ENCODE peak calls at places on chromosomes 13 and 19, in nine cellular contexts. One of them, this sample, is unnamed.

GRCh38 chr13:34369925-34370324 is 552.0 kb downstream of the RFC3 start:
- DNase-seq in thyroid gland: no peak
- DNase-seq in AG10803: peak
- DNase-seq in AG04450: no peak
- DNase-seq in HFFc6: peak
- DNase-seq in CD4-positive, alpha-beta T cell: no peak
- DNase-seq in uterus: no peak
- DNase-seq in lung: no peak
- DNase-seq in PC-3: peak
- DNase-seq in this sample: no peak

GRCh38 chr19:51250786-51251452 is at the start of gene SIGLECL1:
- DNase-seq in PC-3: no peak
- DNase-seq in CD4-positive, alpha-beta T cell: no peak
- DNase-seq in uterus: no peak
- DNase-seq in thyroid gland: no peak
- DNase-seq in AG10803: no peak
- DNase-seq in lung: no peak
- DNase-seq in AG04450: no peak
- DNase-seq in HFFc6: no peak
- DNase-seq in this sample: no peak

GRCh38 chr19:1070576-1070930 is 3.6 kb downstream of the ARHGAP45 start:
- DNase-seq in thyroid gland: no peak
- DNase-seq in CD4-positive, alpha-beta T cell: no peak
- DNase-seq in PC-3: no peak
- DNase-seq in lung: no peak
- DNase-seq in HFFc6: no peak
- DNase-seq in AG10803: no peak
- DNase-seq in uterus: no peak
- DNase-seq in AG04450: no peak
- DNase-seq in this sample: no peak

GRCh38 chr13:60165391-60166099 is 1.8 kb upstream of the DIAPH3 start:
- DNase-seq in PC-3: no peak
- DNase-seq in AG10803: peak
- DNase-seq in lung: no peak
- DNase-seq in HFFc6: no peak
- DNase-seq in AG04450: peak
- DNase-seq in thyroid gland: no peak
- DNase-seq in CD4-positive, alpha-beta T cell: no peak
- DNase-seq in uterus: no peak
- DNase-seq in this sample: no peak

GRCh38 chr13:45207319-45207718 is 6.5 kb upstream of the KCTD4 start:
- DNase-seq in thyroid gland: no peak
- DNase-seq in PC-3: no peak
- DNase-seq in uterus: no peak
- DNase-seq in CD4-positive, alpha-beta T cell: no peak
- DNase-seq in lung: no peak
- DNase-seq in AG10803: no peak
- DNase-seq in HFFc6: no peak
- DNase-seq in AG04450: no peak
- DNase-seq in this sample: no peak

GRCh38 chr13:45781553-45782326 is 69.8 kb downstream of the SIAH3 start:
- DNase-seq in thyroid gland: peak
- DNase-seq in AG10803: no peak
- DNase-seq in CD4-positive, alpha-beta T cell: no peak
- DNase-seq in AG04450: no peak
- DNase-seq in uterus: peak
- DNase-seq in PC-3: peak
- DNase-seq in lung: no peak
- DNase-seq in HFFc6: no peak
- DNase-seq in this sample: no peak

GRCh38 chr19:3383121-3383722 is 16.8 kb downstream of the NFIC start:
- DNase-seq in AG10803: no peak
- DNase-seq in uterus: peak
- DNase-seq in thyroid gland: no peak
- DNase-seq in HFFc6: no peak
- DNase-seq in lung: no peak
- DNase-seq in AG04450: no peak
- DNase-seq in CD4-positive, alpha-beta T cell: no peak
- DNase-seq in PC-3: no peak
- DNase-seq in this sample: no peak

GRCh38 chr13:101917833-101918755 is 465.6 kb downstream of the ITGBL1 start:
- DNase-seq in AG04450: no peak
- DNase-seq in AG10803: no peak
- DNase-seq in uterus: no peak
- DNase-seq in thyroid gland: peak
- DNase-seq in lung: no peak
- DNase-seq in PC-3: no peak
- DNase-seq in HFFc6: no peak
- DNase-seq in CD4-positive, alpha-beta T cell: no peak
- DNase-seq in this sample: no peak

DNA sequence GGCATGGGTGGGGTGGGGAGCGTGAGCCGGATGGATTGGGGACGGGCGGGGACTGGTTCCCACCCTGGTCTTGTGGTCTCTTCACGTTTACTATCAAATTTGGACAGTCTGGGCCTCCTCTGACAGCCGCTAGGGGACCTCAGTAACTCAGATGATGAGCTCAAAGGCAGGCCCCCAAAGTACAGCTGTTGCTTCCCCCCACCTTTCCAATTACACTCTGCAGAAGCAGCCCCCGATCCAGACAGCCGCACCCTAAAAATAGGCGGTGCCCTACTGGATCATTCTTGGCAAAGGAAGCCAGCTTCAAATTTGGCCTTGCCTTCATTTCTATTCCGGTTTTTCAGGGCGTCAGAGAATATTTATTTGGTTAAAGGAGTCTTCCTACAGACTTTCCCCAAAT is 1.9 kb upstream of the FOXO1 start:
- DNase-seq in lung: peak
- DNase-seq in uterus: peak
- DNase-seq in CD4-positive, alpha-beta T cell: peak
- DNase-seq in HFFc6: no peak
- DNase-seq in AG04450: no peak
- DNase-seq in AG10803: no peak
- DNase-seq in thyroid gland: no peak
- DNase-seq in PC-3: no peak
- DNase-seq in this sample: no peak
- TF ChIP-seq CTCF in lung: peak
- TF ChIP-seq CTCF in uterus: peak
- TF ChIP-seq CTCF in CD4-positive, alpha-beta T cell: peak
- TF ChIP-seq CTCF in HFFc6: peak
- TF ChIP-seq CTCF in AG04450: peak
- TF ChIP-seq CTCF in AG10803: peak
- TF ChIP-seq CTCF in thyroid gland: no peak
- TF ChIP-seq CTCF in PC-3: no peak
- TF ChIP-seq CTCF in this sample: peak

GRCh38 chr13:24068472-24068871 is 92.0 kb upstream of the SPATA13 start:
- DNase-seq in CD4-positive, alpha-beta T cell: no peak
- DNase-seq in uterus: no peak
- DNase-seq in lung: no peak
- DNase-seq in AG10803: no peak
- DNase-seq in PC-3: no peak
- DNase-seq in thyroid gland: no peak
- DNase-seq in AG04450: no peak
- DNase-seq in HFFc6: peak
- DNase-seq in this sample: no peak
- TF ChIP-seq CTCF in CD4-positive, alpha-beta T cell: no peak
- TF ChIP-seq CTCF in uterus: no peak
- TF ChIP-seq CTCF in lung: no peak
- TF ChIP-seq CTCF in AG10803: no peak
- TF ChIP-seq CTCF in PC-3: no peak
- TF ChIP-seq CTCF in thyroid gland: no peak
- TF ChIP-seq CTCF in AG04450: no peak
- TF ChIP-seq CTCF in HFFc6: no peak
- TF ChIP-seq CTCF in this sample: no peak

DNA sequence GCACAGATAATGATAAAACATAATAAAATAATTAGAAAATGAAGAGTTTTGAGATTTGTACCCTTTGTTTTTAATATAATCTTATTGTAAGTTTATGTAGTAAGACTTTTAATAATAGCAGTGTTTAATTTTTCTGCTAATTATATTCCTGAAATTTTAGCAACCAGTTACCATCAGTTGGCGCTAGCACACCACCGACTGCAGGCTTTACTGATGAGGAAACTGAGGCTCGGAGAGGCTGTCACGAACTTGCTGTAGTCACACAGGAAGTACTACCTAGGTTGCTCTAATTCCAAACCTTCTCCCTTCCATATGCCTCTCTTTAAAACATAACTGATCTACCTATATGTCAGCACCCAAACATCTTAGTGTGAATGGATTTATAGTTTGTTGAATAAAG is 1.0 kb upstream of the RFXAP start:
- DNase-seq in HFFc6: no peak
- DNase-seq in thyroid gland: no peak
- DNase-seq in PC-3: no peak
- DNase-seq in AG04450: no peak
- DNase-seq in AG10803: no peak
- DNase-seq in uterus: no peak
- DNase-seq in lung: no peak
- DNase-seq in CD4-positive, alpha-beta T cell: no peak
- DNase-seq in this sample: no peak
- TF ChIP-seq CTCF in HFFc6: peak
- TF ChIP-seq CTCF in thyroid gland: no peak
- TF ChIP-seq CTCF in PC-3: peak
- TF ChIP-seq CTCF in AG04450: no peak
- TF ChIP-seq CTCF in AG10803: no peak
- TF ChIP-seq CTCF in uterus: no peak
- TF ChIP-seq CTCF in lung: no peak
- TF ChIP-seq CTCF in CD4-positive, alpha-beta T cell: no peak
- TF ChIP-seq CTCF in this sample: no peak

DNA sequence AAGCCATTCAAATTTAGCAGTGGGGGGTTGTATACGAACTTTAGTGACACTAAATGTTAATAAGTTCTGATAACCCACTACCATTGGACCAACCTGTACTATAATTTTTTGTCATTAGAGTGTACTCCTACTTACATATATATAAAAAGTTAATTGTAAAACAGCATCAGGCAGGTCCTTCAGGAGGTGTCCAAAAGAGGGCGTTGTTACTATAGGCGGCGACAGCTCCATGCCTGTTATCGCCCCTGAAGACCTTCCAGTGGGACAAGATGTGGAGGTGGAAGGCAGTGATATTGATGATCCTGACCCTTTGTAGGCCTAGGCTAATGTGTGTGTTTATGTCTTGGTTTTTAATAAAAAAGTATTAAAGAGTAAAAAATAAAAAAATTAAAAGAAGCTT is 27.5 kb downstream of the SPRYD7 start:
- DNase-seq in thyroid gland: no peak
- DNase-seq in PC-3: no peak
- DNase-seq in AG10803: no peak
- DNase-seq in AG04450: no peak
- DNase-seq in uterus: no peak
- DNase-seq in CD4-positive, alpha-beta T cell: no peak
- DNase-seq in lung: no peak
- DNase-seq in HFFc6: no peak
- DNase-seq in this sample: no peak
- TF ChIP-seq CTCF in thyroid gland: no peak
- TF ChIP-seq CTCF in PC-3: peak
- TF ChIP-seq CTCF in AG10803: no peak
- TF ChIP-seq CTCF in AG04450: no peak
- TF ChIP-seq CTCF in uterus: no peak
- TF ChIP-seq CTCF in CD4-positive, alpha-beta T cell: no peak
- TF ChIP-seq CTCF in lung: no peak
- TF ChIP-seq CTCF in HFFc6: peak
- TF ChIP-seq CTCF in this sample: no peak

GRCh38 chr13:39676315-39676876 is 20.9 kb downstream of the COG6 start:
- DNase-seq in HFFc6: peak
- DNase-seq in CD4-positive, alpha-beta T cell: no peak
- DNase-seq in PC-3: peak
- DNase-seq in thyroid gland: no peak
- DNase-seq in AG04450: no peak
- DNase-seq in uterus: peak
- DNase-seq in lung: no peak
- DNase-seq in AG10803: peak
- DNase-seq in this sample: no peak
- TF ChIP-seq CTCF in HFFc6: peak
- TF ChIP-seq CTCF in CD4-positive, alpha-beta T cell: peak
- TF ChIP-seq CTCF in PC-3: peak
- TF ChIP-seq CTCF in thyroid gland: no peak
- TF ChIP-seq CTCF in AG04450: peak
- TF ChIP-seq CTCF in uterus: peak
- TF ChIP-seq CTCF in lung: no peak
- TF ChIP-seq CTCF in AG10803: peak
- TF ChIP-seq CTCF in this sample: peak

GRCh38 chr19:45973564-45974338 is at the start of gene NOVA2:
- DNase-seq in CD4-positive, alpha-beta T cell: peak
- DNase-seq in thyroid gland: peak
- DNase-seq in lung: peak
- DNase-seq in HFFc6: no peak
- DNase-seq in AG04450: no peak
- DNase-seq in PC-3: peak
- DNase-seq in uterus: peak
- DNase-seq in AG10803: peak
- DNase-seq in this sample: no peak

GRCh38 chr19:45978156-45978555 is 4.5 kb upstream of the NOVA2 start:
- DNase-seq in thyroid gland: no peak
- DNase-seq in uterus: no peak
- DNase-seq in HFFc6: no peak
- DNase-seq in PC-3: no peak
- DNase-seq in AG10803: no peak
- DNase-seq in AG04450: no peak
- DNase-seq in CD4-positive, alpha-beta T cell: no peak
- DNase-seq in lung: no peak
- DNase-seq in this sample: no peak

GRCh38 chr19:45976180-45976579 is 2.5 kb upstream of the NOVA2 start:
- DNase-seq in uterus: no peak
- DNase-seq in CD4-positive, alpha-beta T cell: no peak
- DNase-seq in PC-3: no peak
- DNase-seq in lung: no peak
- DNase-seq in AG10803: no peak
- DNase-seq in thyroid gland: no peak
- DNase-seq in AG04450: no peak
- DNase-seq in HFFc6: no peak
- DNase-seq in this sample: no peak

GRCh38 chr19:45972944-45973525 is 630 bp downstream of the NOVA2 start:
- DNase-seq in AG04450: no peak
- DNase-seq in CD4-positive, alpha-beta T cell: no peak
- DNase-seq in thyroid gland: no peak
- DNase-seq in lung: no peak
- DNase-seq in AG10803: no peak
- DNase-seq in PC-3: no peak
- DNase-seq in uterus: no peak
- DNase-seq in HFFc6: no peak
- DNase-seq in this sample: no peak

GRCh38 chr19:45975296-45975695 is 1.6 kb upstream of the NOVA2 start:
- DNase-seq in HFFc6: no peak
- DNase-seq in lung: no peak
- DNase-seq in AG10803: no peak
- DNase-seq in uterus: no peak
- DNase-seq in AG04450: no peak
- DNase-seq in CD4-positive, alpha-beta T cell: no peak
- DNase-seq in PC-3: no peak
- DNase-seq in thyroid gland: no peak
- DNase-seq in this sample: no peak
- TF ChIP-seq CTCF in HFFc6: no peak
- TF ChIP-seq CTCF in lung: no peak
- TF ChIP-seq CTCF in AG10803: no peak
- TF ChIP-seq CTCF in uterus: no peak
- TF ChIP-seq CTCF in AG04450: no peak
- TF ChIP-seq CTCF in CD4-positive, alpha-beta T cell: no peak
- TF ChIP-seq CTCF in PC-3: no peak
- TF ChIP-seq CTCF in thyroid gland: no peak
- TF ChIP-seq CTCF in this sample: no peak